ENCODE peak calls at places on chromosome 14, in four cellular contexts. I is effector memory CD4-positive, alpha-beta T cell; O is neural progenitor cell; D is Karpas-422. Y is an unnamed sample. For H3K4me1, the result is how much of the 10 kb centered on the place peaks cover.

GRCh38 chr14:30541318-30541717 is 17.6 kb upstream of the G2E3 start:
- DNase-seq in O (no peak), I (no peak), D (no peak), Y (peak)

GRCh38 chr14:93736378-93737014 is 51.8 kb downstream of the PRIMA1 start:
- DNase-seq in I (no peak), O (peak), D (peak), Y (peak)

GRCh38 chr14:97762386-97762785 is 965.2 kb downstream of the VRK1 start:
- DNase-seq in D (no peak), I (no peak), O (no peak), Y (no peak)

GRCh38 chr14:104820669-104821228 is 19.8 kb downstream of the ZBTB42 start:
- DNase-seq in I (no peak), O (peak), D (no peak), Y (no peak)

GRCh38 chr14:61280526-61281185 is 482 bp downstream of the TMEM30B start:
- DNase-seq in D (no peak), O (peak), I (peak), Y (peak)

GRCh38 chr14:53537421-53538315 is 384.5 kb upstream of the DDHD1 start:
- DNase-seq in D (no peak), O (no peak), I (no peak), Y (no peak)

GRCh38 chr14:88605594-88605993 is 42.8 kb downstream of the ZC3H14 start:
- DNase-seq in D (no peak), I (no peak), O (no peak), Y (no peak)

GRCh38 chr14:101109981-101110728 is 206.6 kb upstream of the RTL1 start:
- DNase-seq in O (no peak), D (no peak), I (no peak), Y (no peak)

GRCh38 chr14:76846331-76847047 is 20.3 kb downstream of the LRRC74A start:
- DNase-seq in D (peak), I (no peak), O (no peak), Y (no peak)

GRCh38 chr14:28766505-28767238 is at the start of gene FOXG1:
- DNase-seq in I (no peak), D (no peak), O (peak), Y (no peak)

GRCh38 chr14:36442824-36443241 is 77.2 kb downstream of the NKX2-1 start:
- DNase-seq in I (no peak), O (peak), D (no peak), Y (no peak)

GRCh38 chr14:36132826-36133225 is 43.7 kb downstream of the PTCSC3 start:
- DNase-seq in I (no peak), D (no peak), O (no peak), Y (no peak)

GRCh38 chr14:101134161-101134631 is 230.7 kb upstream of the RTL1 start:
- DNase-seq in I (no peak), O (no peak), D (no peak), Y (no peak)

GRCh38 chr14:54453252-54453651 is 12.1 kb upstream of the CNIH1 start:
- DNase-seq in O (no peak), D (no peak), I (no peak), Y (no peak)

DNA sequence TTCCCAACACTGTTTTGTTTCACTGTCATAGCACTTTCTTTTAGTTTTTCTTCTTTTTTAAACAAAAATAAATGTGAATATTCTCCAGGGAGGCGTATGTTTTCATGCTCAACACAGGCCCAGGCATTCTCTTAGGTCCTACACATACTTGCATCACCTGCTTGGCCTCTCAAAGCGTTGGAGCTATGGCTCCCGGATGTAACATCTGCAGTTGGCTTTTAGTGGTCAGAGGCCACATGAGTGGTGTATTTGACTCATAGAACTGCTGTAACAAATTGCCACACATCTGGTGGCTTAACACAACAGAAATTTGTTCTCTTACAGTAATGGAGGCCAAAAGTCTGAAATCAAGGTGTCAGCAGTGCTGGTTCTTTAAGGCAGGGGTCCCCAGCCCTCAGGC is 44.6 kb upstream of the VRK1 start:
- DNase-seq in O (no peak), D (no peak), I (no peak), Y (no peak)
- H3K4me1 ChIP-seq in O (under half), D (under half), I (under half), Y (under half)

GRCh38 chr14:33945329-33945728 is 5.5 kb downstream of the EGLN3 start:
- DNase-seq in I (no peak), O (no peak), D (no peak), Y (no peak)
- H3K4me1 ChIP-seq in I (under half), O (half or more), D (under half), Y (under half)

DNA sequence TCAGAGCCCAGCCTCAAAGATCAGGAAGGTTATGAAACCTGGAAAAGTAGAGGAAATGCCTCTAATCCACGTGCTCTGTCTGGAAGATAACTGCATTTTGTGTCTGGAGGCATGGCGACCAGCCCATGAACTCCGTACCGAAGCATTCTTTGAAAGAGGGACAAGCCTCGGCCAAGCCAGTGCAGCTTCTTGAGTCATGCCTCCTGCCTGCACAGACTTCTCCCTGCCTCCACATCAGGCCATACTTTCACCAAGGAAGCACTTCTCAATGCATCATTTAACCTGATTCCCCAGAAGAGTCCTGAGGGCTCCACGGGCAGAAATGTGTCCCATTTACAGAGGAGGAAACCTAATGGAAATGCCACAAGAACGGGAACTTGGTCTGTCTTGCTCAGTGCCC is 3.4 kb downstream of the ACTN1 start:
- DNase-seq in O (no peak), I (no peak), D (no peak), Y (no peak)
- H3K4me1 ChIP-seq in O (under half), I (under half), D (under half), Y (under half)

GRCh38 chr14:102530828-102531478 is 21.4 kb upstream of the ANKRD9 start:
- DNase-seq in I (no peak), D (peak), O (no peak), Y (peak)

GRCh38 chr14:102524451-102525212 is 15.1 kb upstream of the ANKRD9 start:
- DNase-seq in I (peak), D (peak), O (peak), Y (peak)

GRCh38 chr14:102528441-102529170 is 19.0 kb upstream of the ANKRD9 start:
- DNase-seq in I (no peak), O (no peak), D (no peak), Y (no peak)

GRCh38 chr14:102525213-102526143 is 15.9 kb upstream of the ANKRD9 start:
- DNase-seq in I (no peak), O (no peak), D (peak), Y (peak)

DNA sequence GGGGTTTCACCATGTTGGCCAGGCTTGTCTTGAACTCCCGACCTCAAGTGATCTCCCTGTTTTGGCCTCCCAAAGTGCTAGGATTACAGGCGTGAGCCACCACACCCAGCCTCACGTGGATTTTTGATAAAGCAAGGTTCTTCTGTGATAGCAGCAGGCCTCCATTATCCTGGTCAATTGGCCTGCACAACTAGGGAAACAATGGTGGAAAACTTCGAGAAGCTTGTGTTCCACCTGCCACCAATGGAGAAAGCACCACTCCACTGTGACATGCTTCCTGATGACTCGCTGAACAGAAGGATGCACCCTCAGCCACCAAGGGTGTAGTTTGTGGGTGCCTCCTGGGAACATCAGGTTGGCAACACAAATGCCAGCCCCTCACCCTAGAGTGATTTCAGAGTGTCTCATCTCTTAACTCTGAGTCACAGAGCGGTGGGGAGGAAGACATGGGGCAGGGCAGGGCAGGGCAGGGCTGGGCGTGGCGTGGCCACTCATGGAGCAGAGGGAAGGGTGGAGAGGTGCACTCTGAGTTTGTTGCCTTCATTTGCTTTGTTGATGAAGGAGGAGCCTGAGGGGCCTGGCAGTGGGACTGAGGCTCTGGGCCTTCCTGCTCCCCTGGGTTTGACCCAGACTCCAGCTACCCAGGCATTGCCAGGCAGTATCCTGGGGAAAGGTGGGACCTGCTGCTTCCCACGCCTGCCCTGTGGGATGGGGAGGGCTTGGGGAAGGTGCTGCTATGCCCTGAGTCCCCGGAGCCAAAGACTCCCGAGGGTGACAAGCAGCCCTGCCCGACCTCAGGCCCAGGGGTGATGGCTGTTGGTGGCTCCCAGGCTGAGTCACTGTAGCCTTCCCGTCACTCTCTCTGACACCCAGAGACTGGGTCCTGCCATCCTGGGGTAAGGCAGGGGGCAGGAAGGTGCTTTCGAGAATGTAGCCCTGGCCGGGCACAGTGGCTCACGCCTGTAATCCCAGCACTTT is 18.0 kb upstream of the ANKRD9 start:
- DNase-seq in O (no peak), D (no peak), I (no peak), Y (peak)
- H3K4me1 ChIP-seq in O (under half), D (under half), I (under half), Y (under half)

GRCh38 chr14:95232894-95233584 is 75.7 kb upstream of the DICER1 start:
- DNase-seq in D (peak), O (no peak), I (no peak), Y (no peak)
- H3K4me1 ChIP-seq in D (half or more), O (under half), I (under half), Y (under half)

DNA sequence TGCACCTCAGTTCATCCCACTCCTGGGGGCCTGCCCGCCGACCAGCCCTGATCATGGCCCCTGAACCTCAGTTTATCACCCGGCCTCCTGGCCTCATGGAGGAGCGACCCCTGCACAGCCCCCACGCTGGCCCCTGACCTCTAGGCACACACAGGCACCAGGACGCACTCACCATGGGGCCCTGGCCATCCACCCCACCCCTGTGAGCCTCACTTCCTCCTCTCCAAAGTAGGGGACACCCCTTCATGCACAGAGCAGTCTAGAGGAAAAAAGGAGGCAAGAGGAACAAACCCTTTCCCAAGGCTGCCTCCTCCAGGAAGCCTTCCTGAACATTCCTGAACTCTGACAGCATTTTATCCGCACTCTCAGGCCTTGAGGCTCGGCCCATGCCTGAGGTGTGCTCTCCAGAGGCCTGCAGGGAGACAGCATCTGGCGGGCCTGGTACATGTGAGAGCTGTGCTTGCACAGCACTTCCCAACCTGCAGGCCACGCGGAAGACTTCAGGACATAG is 39.4 kb downstream of the CCNK start:
- DNase-seq in D (no peak), I (no peak), O (no peak), Y (no peak)
- H3K4me1 ChIP-seq in D (under half), I (under half), O (under half), Y (under half)